ENCODE peak calls at places on chromosomes 13 and 19, in seven cellular contexts. Y is tibial nerve; D is CD8-positive, alpha-beta memory T cell; M is spleen; W is Right ventricle myocardium superior; R is A549; O is activated T-helper 1 cell treated with anti-CD3 and anti-CD28 coated beads, Interleukin-2, amount 50 U/mL, for 16 hours. Q is an unnamed sample.

GRCh38 chr19:55673889-55674288 is 1.1 kb upstream of the EPN1 start:
- DNase-seq in Y (no peak), R (no peak), M (no peak), O (no peak), D (no peak), W (no peak), Q (no peak)

GRCh38 chr19:35273686-35274259 is 5.0 kb downstream of the USF2 start:
- DNase-seq in Y (no peak), W (no peak), D (no peak), R (no peak), M (no peak), O (no peak), Q (no peak)

GRCh38 chr13:23788459-23788858 is 100.7 kb downstream of the MIPEP start:
- DNase-seq in M (no peak), O (no peak), W (no peak), D (no peak), Y (no peak), R (no peak), Q (no peak)

GRCh38 chr19:49613374-49613773 is 22.4 kb downstream of the PRR12 start:
- DNase-seq in R (peak), Y (no peak), D (no peak), O (no peak), M (no peak), W (no peak), Q (peak)

GRCh38 chr13:49869514-49869913 is 66.6 kb downstream of the SPRYD7 start:
- DNase-seq in W (no peak), O (no peak), M (no peak), R (no peak), Y (peak), D (no peak), Q (no peak)

GRCh38 chr19:15635016-15635805 is 5.5 kb upstream of the CYP4F3 start:
- DNase-seq in M (no peak), Y (no peak), D (no peak), O (no peak), W (no peak), R (no peak), Q (no peak)

GRCh38 chr13:75938811-75939525 is 302.8 kb downstream of the LMO7 start:
- DNase-seq in W (no peak), D (no peak), O (no peak), M (no peak), Y (no peak), R (no peak), Q (no peak)

GRCh38 chr13:114319441-114319871 is 5.2 kb downstream of the CHAMP1 start:
- DNase-seq in Y (no peak), O (no peak), R (no peak), D (no peak), M (no peak), W (no peak), Q (no peak)

GRCh38 chr13:63393112-63393511 is 1977.5 kb upstream of the PCDH20 start:
- DNase-seq in O (no peak), R (no peak), D (no peak), Y (no peak), W (no peak), M (no peak), Q (no peak)

GRCh38 chr19:3186377-3186688 is 603 bp downstream of the NCLN start:
- DNase-seq in R (no peak), M (peak), W (no peak), Y (no peak), D (no peak), O (no peak), Q (no peak)

GRCh38 chr19:2113436-2114211 is 16.9 kb downstream of the IZUMO4 start:
- DNase-seq in W (no peak), D (no peak), O (no peak), R (no peak), M (no peak), Y (no peak), Q (no peak)

GRCh38 chr19:10644351-10645007 is 9.7 kb upstream of the ILF3 start:
- DNase-seq in D (peak), M (peak), Y (peak), R (peak), O (peak), W (peak), Q (peak)

GRCh38 chr13:45737571-45738002 is 35.5 kb downstream of the CBY2 start:
- DNase-seq in R (no peak), M (no peak), O (no peak), W (no peak), Y (no peak), D (no peak), Q (no peak)

GRCh38 chr13:96781141-96781540 is 213.1 kb downstream of the OXGR1 start:
- DNase-seq in M (no peak), O (no peak), R (no peak), D (no peak), W (peak), Y (peak), Q (no peak)

GRCh38 chr13:40430234-40430633 is 236.2 kb downstream of the FOXO1 start:
- DNase-seq in M (no peak), Y (no peak), R (no peak), D (no peak), O (no peak), W (no peak), Q (no peak)

GRCh38 chr13:33849211-33849610 is 31.3 kb downstream of the RFC3 start:
- DNase-seq in R (no peak), O (no peak), D (no peak), Y (no peak), M (no peak), W (no peak), Q (no peak)

GRCh38 chr19:19101540-19101939 is 36.7 kb downstream of the TMEM161A start:
- DNase-seq in W (no peak), O (no peak), Y (no peak), M (no peak), R (no peak), D (no peak), Q (no peak)

GRCh38 chr13:98957731-98958442 is 20.0 kb downstream of the DOCK9 start:
- DNase-seq in O (no peak), M (peak), Y (no peak), W (no peak), R (no peak), D (no peak), Q (no peak)

GRCh38 chr13:107864543-107865460 is 350.5 kb downstream of the LIG4 start:
- DNase-seq in O (no peak), W (no peak), R (no peak), M (no peak), D (no peak), Y (peak), Q (peak)

GRCh38 chr13:77516342-77516789 is 19.1 kb upstream of the SCEL start:
- DNase-seq in M (no peak), R (no peak), O (no peak), D (no peak), W (no peak), Y (no peak), Q (no peak)

GRCh38 chr13:113551081-113552000 is 33.2 kb upstream of the TFDP1 start:
- DNase-seq in D (no peak), W (no peak), R (no peak), O (no peak), Y (no peak), M (peak), Q (no peak)

GRCh38 chr13:49585220-49586157 is at the start of gene RCBTB1:
- DNase-seq in Y (peak), R (peak), M (peak), O (peak), W (peak), D (peak), Q (no peak)

GRCh38 chr19:8342684-8343482 is at the start of gene KANK3:
- DNase-seq in R (peak), O (peak), Y (peak), W (peak), D (peak), M (peak), Q (peak)

Q was measured in dermis microvascular lymphatic vessel endothelial cell.